ENCODE peak calls at places on chromosome 3, in five cellular contexts. T is kidney glomerular epithelial cell; V is A172; I is CD8-positive, alpha-beta T cell; F is GM10248. J is an unnamed sample.

GRCh38 chr3:126351771-126352475 is 5.3 kb downstream of the KLF15 start:
- DNase-seq in T (no peak), V (no peak), I (no peak), F (no peak), J (no peak)

GRCh38 chr3:25423780-25424179 is 4.3 kb upstream of the RARB start:
- DNase-seq in T (peak; percentile 36), V (peak; percentile 29), I (no peak), F (no peak), J (no peak)

GRCh38 chr3:175585898-175586297 is 726.8 kb downstream of the NAALADL2 start:
- DNase-seq in T (no peak), V (peak; percentile 81), I (no peak), F (no peak), J (no peak)

GRCh38 chr3:152466784-152467183 is 198.1 kb downstream of the MBNL1 start:
- DNase-seq in T (peak; percentile 3), V (peak; percentile 26), I (no peak), F (no peak), J (no peak)

GRCh38 chr3:170111147-170111771 is 70.3 kb downstream of the PHC3 start:
- DNase-seq in T (no peak), V (no peak), I (no peak), F (no peak), J (no peak)

GRCh38 chr3:30644615-30645014 is 38.2 kb downstream of the TGFBR2 start:
- DNase-seq in T (peak; percentile 74), V (peak; percentile 33), I (peak; percentile 57), F (peak; percentile 26), J (no peak)

GRCh38 chr3:73558399-73559075 is 66.2 kb downstream of the PDZRN3 start:
- DNase-seq in T (no peak), V (no peak), I (no peak), F (no peak), J (no peak)

GRCh38 chr3:101074518-101074917 is 81.3 kb upstream of the ABI3BP start:
- DNase-seq in T (no peak), V (no peak), I (no peak), F (no peak), J (no peak)

GRCh38 chr3:25897019-25897418 is 107.1 kb downstream of the OXSM start:
- DNase-seq in T (no peak), V (peak; percentile 16), I (no peak), F (peak; percentile 70), J (no peak)

GRCh38 chr3:113498221-113499005 is 16.5 kb downstream of the SPICE1 start:
- DNase-seq in T (peak; percentile 8), V (no peak), I (no peak), F (no peak), J (no peak)

GRCh38 chr3:8157640-8158039 is 344.0 kb upstream of the LMCD1 start:
- DNase-seq in T (no peak), V (no peak), I (no peak), F (no peak), J (no peak)

J was measured in keratinocyte.